ENCODE peak calls at places on chromosomes 3 and 15, in eight cellular contexts. D, J, H, N, O, C, M and W are unnamed samples.
A peak's percentile ranks its signal among the peaks of the same experiment; 100 is the strongest.

GRCh38 chr3:23863060-23863459 is 53.7 kb downstream of the NKIRAS1 start:
- DNase-seq in H (no peak), N (no peak), D (no peak), C (no peak), J (no peak), O (no peak), M (no peak), W (no peak)

GRCh38 chr3:24220859-24221657 is 273.6 kb downstream of the THRB start:
- DNase-seq in N (peak; percentile 77), D (peak; percentile 37), H (peak; percentile 57), J (no peak), O (no peak), C (no peak), M (peak; percentile 20), W (no peak)

GRCh38 chr3:141940204-141940776 is 63.8 kb downstream of the ATP1B3 start:
- DNase-seq in N (no peak), C (no peak), J (no peak), H (no peak), M (no peak), D (no peak), O (no peak), W (no peak)

GRCh38 chr15:81950841-81951414 is 94.9 kb downstream of the MEX3B start:
- DNase-seq in D (no peak), H (peak; percentile 13), O (no peak), C (no peak), M (no peak), J (no peak), N (no peak), W (no peak)

GRCh38 chr3:184156522-184156955 is 1.4 kb downstream of the DVL3 start:
- DNase-seq in M (no peak), O (no peak), C (no peak), H (no peak), D (peak; percentile 73), J (peak; percentile 38), N (peak; percentile 81), W (no peak)

GRCh38 chr3:27483117-27484001 is 825 bp downstream of the SLC4A7 start:
- DNase-seq in J (peak; percentile 33), N (peak; percentile 88), D (peak; percentile 56), M (peak; percentile 3), H (peak; percentile 22), C (peak; percentile 39), O (peak; percentile 49), W (no peak)

GRCh38 chr3:109050591-109051167 is 67.3 kb downstream of the MORC1 start:
- DNase-seq in O (peak; percentile 18), J (no peak), N (no peak), H (no peak), C (no peak), M (no peak), D (no peak), W (no peak)

GRCh38 chr3:69214241-69214640 is 91.8 kb upstream of the LMOD3 start:
- DNase-seq in D (no peak), N (no peak), O (no peak), C (no peak), J (no peak), M (no peak), H (no peak), W (no peak)

GRCh38 chr3:123508176-123508575 is 59.3 kb upstream of the ADCY5 start:
- DNase-seq in C (no peak), J (no peak), D (no peak), O (no peak), M (no peak), H (no peak), N (no peak), W (no peak)

DNA sequence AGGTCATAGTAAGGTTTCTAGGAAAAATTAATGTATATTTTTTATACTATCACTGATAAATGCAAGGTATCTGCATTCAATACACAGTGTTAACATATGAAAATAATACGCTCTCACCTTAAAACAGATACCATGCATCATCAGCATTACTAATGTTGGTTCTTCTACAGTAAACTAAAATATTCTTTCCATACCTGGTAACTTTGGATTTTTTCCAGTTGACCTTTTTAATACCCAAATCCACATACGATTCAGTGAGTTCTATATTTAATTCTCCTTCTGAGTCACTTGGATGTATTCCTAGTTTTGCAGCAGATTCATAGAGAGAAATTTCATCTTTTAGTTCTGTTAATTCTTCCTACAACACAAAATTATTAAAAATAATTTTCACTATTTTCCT is 29.9 kb downstream of the CEP152 start:
- DNase-seq in J (no peak), O (no peak), M (no peak), C (no peak), N (no peak), D (no peak), H (no peak), W (no peak)
- H3K4me1 ChIP-seq in J (peaks cover 13% of the 10 kb centered on the region), O (no peaks in the 10 kb centered on the region), M (peaks cover 10% of the 10 kb centered on the region), C (no peaks in the 10 kb centered on the region), N (peaks cover 4% of the 10 kb centered on the region), D (no peaks in the 10 kb centered on the region), H (no peaks in the 10 kb centered on the region), W (peaks cover 9% of the 10 kb centered on the region)

GRCh38 chr3:127182848-127183714 is 9.8 kb upstream of the PRR23E start:
- DNase-seq in D (no peak), C (no peak), J (no peak), N (no peak), O (no peak), M (no peak), H (no peak), W (no peak)
- H3K4me3 ChIP-seq in D (no peak overlapping the region), C (no peak overlapping the region), J (no peak overlapping the region), N (no peak overlapping the region), O (no peak overlapping the region), M (no peak overlapping the region), H (peak overlapping the region; percentile 24), W (no peak overlapping the region)

GRCh38 chr15:67089218-67090193 is 24.1 kb downstream of the SMAD3 start:
- DNase-seq in N (peak; percentile 67), H (no peak), J (no peak), M (no peak), C (no peak), O (no peak), D (no peak), W (no peak)

GRCh38 chr15:67092726-67093125 is 27.3 kb downstream of the SMAD3 start:
- DNase-seq in C (no peak), N (no peak), H (no peak), D (no peak), J (no peak), O (no peak), M (no peak), W (no peak)

GRCh38 chr15:67091966-67092677 is 26.7 kb downstream of the SMAD3 start:
- DNase-seq in J (no peak), H (no peak), D (no peak), O (no peak), N (peak; percentile 65), C (no peak), M (no peak), W (no peak)

GRCh38 chr15:67091073-67091965 is 25.9 kb downstream of the SMAD3 start:
- DNase-seq in O (peak; percentile 69), J (peak; percentile 62), M (no peak), D (peak; percentile 71), C (peak; percentile 71), N (no peak), H (no peak), W (no peak)

GRCh38 chr15:67090297-67091072 is 25.1 kb downstream of the SMAD3 start:
- DNase-seq in H (no peak), J (no peak), N (peak; percentile 10), O (no peak), C (no peak), D (no peak), M (no peak), W (no peak)
- H3K4me1 ChIP-seq in H (peaks cover 28% of the 10 kb centered on the region), J (peaks cover 75% of the 10 kb centered on the region), N (peaks cover 9% of the 10 kb centered on the region), O (peaks cover 100% of the 10 kb centered on the region), C (peaks cover 38% of the 10 kb centered on the region), D (peaks cover 25% of the 10 kb centered on the region), M (peaks cover 30% of the 10 kb centered on the region), W (peaks cover 60% of the 10 kb centered on the region)

DNA sequence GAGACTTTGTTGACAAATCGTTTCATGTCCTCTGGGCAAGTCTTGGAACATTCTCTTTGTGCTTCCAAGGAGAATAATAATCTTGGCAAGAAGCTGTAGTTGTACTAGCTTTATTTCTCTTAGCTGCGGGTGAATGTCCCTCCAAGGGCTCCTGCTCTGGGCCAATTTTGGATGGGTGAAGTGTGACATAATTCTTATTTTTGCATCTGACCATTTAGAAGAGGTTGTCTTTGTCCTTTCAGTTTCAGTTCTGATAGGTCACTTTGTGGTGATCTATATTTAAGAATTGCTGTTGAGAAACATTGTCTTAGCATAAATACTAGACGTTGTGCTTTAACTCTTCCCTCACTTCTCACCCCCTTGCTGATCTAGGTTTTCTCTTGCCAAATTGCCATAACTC is 164.8 kb upstream of the RORA start:
- DNase-seq in C (no peak), O (no peak), D (no peak), H (no peak), M (no peak), J (no peak), N (no peak), W (no peak)
- H3K4me3 ChIP-seq in C (no peak overlapping the region), O (no peak overlapping the region), D (no peak overlapping the region), H (no peak overlapping the region), M (peak overlapping the region; percentile 59), J (no peak overlapping the region), N (no peak overlapping the region), W (no peak overlapping the region)

GRCh38 chr15:40881351-40881750 is 7.3 kb upstream of the RHOV start:
- DNase-seq in N (no peak), D (no peak), H (no peak), M (no peak), C (no peak), O (no peak), J (no peak), W (no peak)
- H3K4me1 ChIP-seq in N (no peaks in the 10 kb centered on the region), D (no peaks in the 10 kb centered on the region), H (no peaks in the 10 kb centered on the region), M (no peaks in the 10 kb centered on the region), C (peaks cover 13% of the 10 kb centered on the region), O (peaks cover 13% of the 10 kb centered on the region), J (no peaks in the 10 kb centered on the region), W (peaks cover 33% of the 10 kb centered on the region)

DNA sequence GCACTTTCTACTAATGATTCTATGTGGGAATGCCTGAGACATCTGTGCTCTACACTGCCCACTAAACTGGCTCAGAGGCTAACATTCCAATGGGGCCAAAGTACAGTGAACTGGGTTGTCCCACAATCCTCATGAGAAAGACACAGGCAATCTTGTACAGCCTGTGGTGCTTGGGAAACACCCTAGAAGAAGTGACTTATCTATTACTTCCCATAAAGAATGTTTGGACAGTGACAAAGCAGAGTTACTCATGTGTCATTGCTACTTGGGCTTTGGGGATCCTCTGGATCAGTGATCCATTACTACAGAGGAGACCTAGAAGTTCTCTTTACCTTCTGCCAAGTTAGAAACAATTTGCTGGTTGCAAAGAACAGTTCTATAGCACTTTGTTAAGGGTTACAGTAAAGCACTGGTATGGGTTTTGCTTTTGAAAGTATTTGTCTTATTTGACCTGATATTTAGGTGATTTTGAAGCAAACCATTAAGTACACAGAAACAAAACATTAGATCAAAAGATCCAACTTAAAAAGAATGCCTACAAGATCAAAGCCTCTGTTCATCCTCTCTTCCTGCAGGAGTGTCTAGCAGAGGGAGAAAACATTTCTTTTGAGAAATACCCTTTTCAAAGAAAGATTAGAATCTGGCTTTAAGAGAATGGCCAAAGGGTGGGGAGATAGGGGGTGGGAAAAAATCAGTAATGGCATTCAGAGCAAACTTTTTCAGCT is 75.8 kb downstream of the CTNNB1 start:
- DNase-seq in N (no peak), M (no peak), H (no peak), J (no peak), D (no peak), C (no peak), O (no peak), W (no peak)
- H3K4me3 ChIP-seq in N (no peak overlapping the region), M (no peak overlapping the region), H (no peak overlapping the region), J (no peak overlapping the region), D (no peak overlapping the region), C (no peak overlapping the region), O (no peak overlapping the region), W (no peak overlapping the region)

DNA sequence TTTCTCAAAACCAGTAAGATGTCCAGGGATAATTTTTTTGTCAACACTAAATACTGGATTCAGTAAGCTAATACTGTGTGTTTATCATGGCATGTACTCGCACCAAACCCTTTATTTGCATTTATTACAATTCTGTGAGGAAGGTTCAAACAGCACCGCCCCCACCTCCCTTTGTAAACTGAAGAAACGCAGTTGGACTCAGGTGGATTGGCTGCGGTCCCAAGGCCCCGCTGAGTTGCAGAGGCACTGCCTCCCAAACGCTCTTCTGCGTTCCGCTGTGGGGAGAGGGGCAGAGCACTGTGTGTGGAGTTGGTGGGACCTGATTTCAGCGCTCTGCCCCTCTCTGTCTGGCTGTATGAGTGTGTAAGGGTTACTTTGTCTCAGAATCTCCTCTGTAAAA is 1.2 kb downstream of the RCCD1 start:
- DNase-seq in C (no peak), D (no peak), J (peak; percentile 57), M (no peak), H (no peak), O (no peak), N (no peak), W (no peak)
- H3K4me1 ChIP-seq in C (peaks cover 16% of the 10 kb centered on the region), D (no peaks in the 10 kb centered on the region), J (peaks cover 31% of the 10 kb centered on the region), M (peaks cover 19% of the 10 kb centered on the region), H (peaks cover 8% of the 10 kb centered on the region), O (peaks cover 15% of the 10 kb centered on the region), N (no peaks in the 10 kb centered on the region), W (peaks cover 19% of the 10 kb centered on the region)